ENCODE peak calls at places on chromosomes 7 and 10, in eight cellular contexts. C is mammary epithelial cell, Q is omental fat pad, U is astrocyte of the spinal cord, O is AG09319, V is vagina, N is fibroblast of lung, W is tibial nerve. I is an unnamed sample.

GRCh38 chr7:155643804-155644177 is 670 bp upstream of the RBM33 start:
- DNase-seq in C (no peak), W (no peak), N (no peak), V (no peak), U (peak), Q (no peak), O (no peak), I (peak)

GRCh38 chr7:117597755-117598154 is 117.9 kb downstream of the CFTR start:
- DNase-seq in C (no peak), N (no peak), U (no peak), W (no peak), V (no peak), O (no peak), Q (no peak), I (no peak)

GRCh38 chr10:86536294-86536861 is 14.8 kb upstream of the WAPL start:
- DNase-seq in N (no peak), V (no peak), U (no peak), O (no peak), C (no peak), W (no peak), Q (no peak), I (no peak)

GRCh38 chr10:88598060-88598459 is 11.5 kb downstream of the LIPJ start:
- DNase-seq in W (no peak), Q (no peak), U (no peak), V (no peak), N (no peak), C (no peak), O (no peak), I (no peak)

GRCh38 chr7:32062150-32062549 is 8.1 kb downstream of the PDE1C start:
- DNase-seq in N (peak), V (peak), W (peak), O (no peak), Q (peak), C (peak), U (peak), I (peak)

GRCh38 chr7:154503962-154504550 is 451.9 kb downstream of the DPP6 start:
- DNase-seq in W (no peak), C (peak), Q (no peak), O (no peak), N (peak), U (peak), V (no peak), I (peak)

GRCh38 chr7:52168085-52168484 is 851.5 kb upstream of the COBL start:
- DNase-seq in O (no peak), U (no peak), N (no peak), W (no peak), C (no peak), Q (no peak), V (no peak), I (peak)

GRCh38 chr7:28855538-28856217 is 102.5 kb downstream of the TRIL start:
- DNase-seq in C (peak), U (peak), O (no peak), V (no peak), Q (no peak), W (no peak), N (peak), I (peak)

GRCh38 chr7:99457050-99457645 is 8.8 kb downstream of the ATP5MF start:
- DNase-seq in C (no peak), Q (no peak), U (no peak), V (no peak), O (no peak), W (no peak), N (no peak), I (no peak)

GRCh38 chr7:12794722-12795302 is 107.4 kb downstream of the ARL4A start:
- DNase-seq in C (no peak), O (no peak), Q (no peak), U (no peak), N (no peak), W (no peak), V (no peak), I (no peak)

GRCh38 chr10:71036586-71036985 is 148.2 kb upstream of the PCBD1 start:
- DNase-seq in V (no peak), W (no peak), N (no peak), U (no peak), C (no peak), Q (no peak), O (no peak), I (no peak)

GRCh38 chr7:85341121-85341520 is 154.3 kb upstream of the SEMA3D start:
- DNase-seq in O (no peak), W (no peak), V (no peak), C (peak), N (no peak), U (no peak), Q (no peak), I (no peak)

GRCh38 chr10:36712695-36713094 is 412.7 kb upstream of the ANKRD30A start:
- DNase-seq in C (no peak), Q (no peak), O (no peak), N (no peak), V (no peak), W (no peak), U (peak), I (no peak)

GRCh38 chr10:72310241-72310633 is 36.5 kb downstream of the DDIT4 start:
- DNase-seq in N (no peak), W (no peak), U (no peak), C (peak), V (no peak), O (no peak), Q (no peak), I (peak)

GRCh38 chr10:84159076-84159475 is 14.5 kb upstream of the GPR15LG start:
- DNase-seq in C (no peak), V (no peak), W (no peak), Q (no peak), O (no peak), U (no peak), N (no peak), I (no peak)

GRCh38 chr10:75400163-75400768 is 1.3 kb downstream of the ZNF503 start:
- DNase-seq in O (no peak), V (no peak), C (no peak), U (no peak), N (peak), Q (no peak), W (no peak), I (peak)

GRCh38 chr7:18756378-18757050 is 261.0 kb downstream of the HDAC9 start:
- DNase-seq in U (no peak), V (no peak), O (no peak), N (no peak), Q (no peak), C (no peak), W (no peak), I (no peak)

GRCh38 chr7:102869195-102869594 is 43.6 kb upstream of the LRRC17 start:
- DNase-seq in N (no peak), W (no peak), V (no peak), U (no peak), O (no peak), C (no peak), Q (no peak), I (no peak)

GRCh38 chr7:137080516-137081203 is 212.2 kb downstream of the CHRM2 start:
- DNase-seq in N (peak), Q (no peak), C (no peak), W (no peak), U (no peak), V (no peak), O (no peak), I (no peak)

GRCh38 chr10:99339077-99339476 is 9.9 kb downstream of the CNNM1 start:
- DNase-seq in W (no peak), O (no peak), U (peak), V (no peak), Q (no peak), N (no peak), C (peak), I (no peak)

GRCh38 chr10:82191653-82192052 is 316.7 kb downstream of the NRG3 start:
- DNase-seq in U (no peak), C (no peak), N (no peak), Q (no peak), W (no peak), O (no peak), V (no peak), I (no peak)

GRCh38 chr10:129909531-129910286 is 54.4 kb downstream of the EBF3 start:
- DNase-seq in Q (no peak), O (no peak), N (no peak), V (no peak), U (no peak), C (no peak), W (no peak), I (no peak)
- TF ChIP-seq CTCF in Q (no peak), O (no peak), N (no peak), V (no peak), U (no peak), C (no peak), W (no peak), I (no peak)

DNA sequence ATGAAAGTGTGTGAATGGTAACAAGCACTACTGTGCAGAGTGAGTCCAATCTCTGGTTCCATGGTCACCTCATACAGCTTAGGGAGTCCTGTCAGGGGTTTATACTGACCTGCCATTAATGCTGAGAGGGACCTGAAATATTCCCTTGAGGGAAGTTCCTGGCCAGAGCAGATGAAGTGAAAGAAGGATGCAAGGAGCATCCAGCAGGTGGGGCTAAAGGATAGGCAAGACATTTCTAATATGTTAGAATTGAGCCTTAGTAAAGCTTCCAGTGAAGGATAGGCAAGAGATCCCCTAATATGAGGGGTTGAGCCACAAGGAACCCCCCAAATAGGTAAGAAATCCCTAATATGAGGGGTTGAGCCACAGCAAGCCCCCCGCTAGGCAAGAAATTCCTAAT is 25.5 kb upstream of the FAM221A start:
- DNase-seq in C (no peak), U (no peak), O (no peak), W (no peak), Q (no peak), V (no peak), N (peak), I (peak)
- TF ChIP-seq CTCF in C (peak), U (peak), O (peak), W (no peak), Q (no peak), V (no peak), N (peak), I (no peak)

GRCh38 chr7:98210513-98211220 is 572 bp upstream of the BHLHA15 start:
- DNase-seq in U (no peak), Q (no peak), O (no peak), C (no peak), N (no peak), W (no peak), V (no peak), I (no peak)
- TF ChIP-seq CTCF in U (no peak), Q (no peak), O (no peak), C (no peak), N (no peak), W (no peak), V (no peak), I (no peak)

DNA sequence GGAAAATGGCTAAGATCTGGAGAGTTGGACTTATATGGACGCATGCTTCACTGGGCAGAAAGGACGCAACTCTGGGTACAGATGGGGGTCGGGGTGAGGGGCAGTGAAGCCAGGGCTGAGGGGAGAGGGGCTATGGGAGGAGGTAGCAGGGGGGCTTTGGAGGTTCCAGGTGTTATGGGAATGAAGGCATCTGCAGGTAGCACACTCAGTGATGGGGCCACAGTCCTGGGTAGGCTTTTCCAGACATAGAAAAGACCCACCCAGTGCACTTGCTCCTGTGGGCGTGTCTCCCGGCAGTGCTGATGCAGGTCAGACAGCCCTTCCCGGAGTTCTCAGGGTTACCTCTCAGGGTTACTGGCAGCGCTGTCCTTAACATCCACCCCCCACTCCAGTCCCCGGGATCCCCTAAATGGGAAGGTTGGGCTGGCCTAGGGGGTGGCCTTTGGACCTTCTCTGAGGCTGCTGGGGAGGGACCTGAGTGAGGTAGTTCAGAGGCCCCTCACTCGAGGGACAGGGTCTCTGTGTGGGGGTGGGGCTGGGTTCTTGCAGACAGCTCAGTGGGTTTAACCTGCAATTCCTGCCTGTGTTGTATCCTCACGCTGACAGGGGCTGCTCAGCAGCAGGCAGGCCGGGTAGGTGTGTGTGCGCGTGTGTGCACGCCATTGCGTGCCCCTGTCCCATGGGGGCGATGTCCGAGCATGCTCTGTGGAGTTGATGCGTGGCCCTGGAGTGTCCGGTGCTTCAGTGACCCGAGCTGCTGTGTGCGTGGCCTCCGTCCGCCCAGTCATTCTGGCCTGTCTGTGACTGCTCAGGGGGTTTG is 6.2 kb downstream of the ZYX start:
- DNase-seq in U (no peak), V (no peak), N (no peak), O (no peak), Q (peak), W (no peak), C (no peak), I (no peak)
- TF ChIP-seq CTCF in U (peak), V (no peak), N (no peak), O (no peak), Q (no peak), W (no peak), C (no peak), I (no peak)

DNA sequence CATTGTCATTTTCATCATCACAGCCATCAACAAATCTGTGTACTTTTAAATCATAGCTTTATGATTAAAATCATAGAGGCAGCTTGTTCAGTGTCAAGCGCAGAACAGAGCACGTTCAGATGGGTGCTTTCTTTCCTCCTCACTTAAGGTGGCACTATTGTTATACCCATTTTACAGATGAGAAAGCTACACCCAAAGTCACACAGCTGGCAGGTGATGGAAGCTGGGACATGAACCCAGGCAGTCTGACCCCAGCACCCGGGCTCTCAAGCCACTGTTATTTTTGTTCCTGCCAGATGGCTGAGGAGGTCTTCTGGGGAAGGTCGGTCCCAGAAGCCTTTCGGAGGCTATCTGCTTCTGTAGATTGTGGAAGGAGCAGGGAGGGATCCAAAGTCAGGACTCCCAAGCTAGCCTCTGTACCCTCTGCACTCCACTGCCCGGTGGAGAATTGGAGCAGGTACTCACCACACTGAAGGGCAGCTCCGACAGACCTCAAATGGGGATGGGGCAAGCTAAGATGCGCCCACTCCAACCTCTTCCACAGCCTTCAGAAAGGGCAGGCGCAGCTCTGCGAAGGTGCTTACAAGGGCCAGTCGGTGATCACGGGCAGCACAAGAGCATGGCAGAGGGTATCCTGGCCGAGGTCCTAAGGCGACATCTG is 610 bp downstream of the AVPI1 start:
- DNase-seq in N (no peak), Q (no peak), U (no peak), C (no peak), V (no peak), W (no peak), O (no peak), I (no peak)
- TF ChIP-seq CTCF in N (no peak), Q (no peak), U (no peak), C (peak), V (no peak), W (no peak), O (no peak), I (no peak)

I was measured in MCF 10A.